ENCODE peak calls at places on chromosomes 7 and 10, in eight cellular contexts. K is colonic mucosa, O is fibroblast of lung, G is Panc1, L is tibial nerve, W is coronary artery, V is PC-3, F is endodermal cell. S is an unnamed sample.

GRCh38 chr10:46002916-46003693 is 27.3 kb downstream of the NCOA4 start:
- DNase-seq in K (no peak), G (no peak), W (no peak), F (no peak), O (peak; percentile 33), L (no peak), V (no peak), S (no peak)

GRCh38 chr7:83594076-83594475 is 54.9 kb downstream of the SEMA3E start:
- DNase-seq in F (no peak), V (no peak), L (no peak), O (no peak), K (no peak), G (no peak), W (no peak), S (no peak)

GRCh38 chr10:79923669-79924068 is 25.2 kb downstream of the SFTPD start:
- DNase-seq in G (no peak), V (no peak), L (no peak), W (no peak), F (no peak), O (no peak), K (no peak), S (no peak)

GRCh38 chr10:34626158-34626557 is 188.9 kb downstream of the PARD3 start:
- DNase-seq in V (no peak), L (no peak), F (no peak), G (no peak), K (no peak), W (no peak), O (no peak), S (no peak)

GRCh38 chr10:27192284-27192683 is 37.1 kb downstream of the MASTL start:
- DNase-seq in F (no peak), W (no peak), V (peak; percentile 82), O (peak; percentile 94), K (no peak), G (peak; percentile 72), L (no peak), S (no peak)

GRCh38 chr10:131011936-131012640 is 299.4 kb downstream of the TCERG1L start:
- DNase-seq in O (no peak), W (no peak), K (no peak), L (no peak), G (no peak), V (no peak), F (no peak), S (no peak)

GRCh38 chr10:44799971-44800370 is 111.2 kb upstream of the TMEM72 start:
- DNase-seq in L (no peak), O (peak; percentile 93), G (no peak), K (no peak), W (no peak), F (no peak), V (no peak), S (no peak)

GRCh38 chr7:78530351-78530750 is 731.8 kb downstream of the PHTF2 start:
- DNase-seq in K (no peak), L (no peak), G (peak; percentile 24), V (peak; percentile 46), W (no peak), F (no peak), O (peak; percentile 70), S (no peak)

GRCh38 chr7:4216016-4216415 is 466.1 kb upstream of the FOXK1 start:
- DNase-seq in L (no peak), W (no peak), V (peak; percentile 26), F (no peak), O (no peak), K (no peak), G (no peak), S (peak; percentile 28)

GRCh38 chr7:19560111-19560883 is 148.5 kb downstream of the POLR1F start:
- DNase-seq in V (peak; percentile 64), G (peak; percentile 22), W (no peak), O (peak; percentile 79), L (no peak), F (no peak), K (no peak), S (no peak)

GRCh38 chr10:115937756-115938032 is 335.3 kb downstream of the GFRA1 start:
- DNase-seq in K (no peak), L (no peak), O (no peak), W (no peak), G (no peak), F (no peak), V (no peak), S (no peak)

GRCh38 chr7:151007469-151007898 is 16.7 kb downstream of the NOS3 start:
- DNase-seq in O (no peak), G (no peak), F (peak; percentile 71), V (no peak), K (no peak), W (no peak), L (no peak), S (peak; percentile 77)

GRCh38 chr10:129695671-129696070 is 228.6 kb downstream of the MGMT start:
- DNase-seq in L (no peak), V (no peak), W (peak; percentile 22), G (no peak), K (no peak), F (peak; percentile 28), O (no peak), S (no peak)

GRCh38 chr10:95531994-95532399 is 29.2 kb downstream of the SORBS1 start:
- DNase-seq in V (no peak), W (no peak), O (no peak), G (no peak), L (no peak), K (no peak), F (no peak), S (no peak)

GRCh38 chr7:12738665-12739064 is 51.2 kb downstream of the ARL4A start:
- DNase-seq in K (no peak), O (no peak), L (no peak), W (no peak), F (no peak), G (no peak), V (peak; percentile 69), S (no peak)

GRCh38 chr7:99098824-99099498 is 44.9 kb downstream of the SMURF1 start:
- DNase-seq in G (no peak), L (no peak), V (peak; percentile 56), O (no peak), W (no peak), F (no peak), K (no peak), S (no peak)

GRCh38 chr7:97842006-97842405 is 30.2 kb downstream of the ASNS start:
- DNase-seq in L (no peak), O (no peak), K (no peak), F (no peak), G (no peak), W (no peak), V (no peak), S (no peak)

GRCh38 chr10:116721048-116721897 is 21.1 kb downstream of the HSPA12A start:
- DNase-seq in L (no peak), V (no peak), K (no peak), F (no peak), G (no peak), W (no peak), O (no peak), S (no peak)

GRCh38 chr10:75097666-75098285 is 13.7 kb upstream of the SAMD8 start:
- DNase-seq in L (no peak), F (peak; percentile 80), V (peak; percentile 58), K (no peak), G (no peak), O (no peak), W (no peak), S (no peak)

GRCh38 chr10:59395984-59396383 is 33.6 kb upstream of the FAM13C start:
- DNase-seq in W (no peak), F (no peak), L (no peak), V (no peak), O (no peak), G (no peak), K (no peak), S (no peak)

DNA sequence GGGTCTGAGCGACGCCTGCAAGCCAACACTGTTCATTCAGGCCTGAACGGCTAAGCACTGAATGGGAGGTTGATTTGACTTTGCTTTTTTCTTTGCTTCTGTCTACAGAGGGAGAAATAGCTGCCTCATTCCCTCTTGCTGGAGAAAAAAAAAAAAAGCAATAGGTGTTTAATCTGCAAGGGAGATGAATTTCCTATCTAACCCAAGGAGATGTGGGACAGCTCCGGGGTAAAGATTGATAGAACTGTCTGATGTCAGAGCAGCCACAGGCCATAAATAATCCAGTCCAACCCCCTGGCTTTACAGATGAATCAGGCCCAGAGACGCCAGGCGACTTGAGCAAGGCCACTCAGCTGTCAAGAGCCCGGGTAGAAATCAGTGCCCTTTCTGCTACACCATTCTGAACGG is 168.0 kb downstream of the ARHGAP12 start:
- DNase-seq in L (no peak), K (no peak), W (no peak), F (no peak), V (no peak), G (no peak), O (peak; percentile 56), S (no peak)
- H3K27ac ChIP-seq in L (peak overlapping the region; percentile 73), K (peak overlapping the region; percentile 74), W (peak overlapping the region; percentile 99), F (peak overlapping the region; percentile 92), V (no peak overlapping the region), G (peak overlapping the region; percentile 90), O (peak overlapping the region; percentile 73), S (peak overlapping the region; percentile 89)

DNA sequence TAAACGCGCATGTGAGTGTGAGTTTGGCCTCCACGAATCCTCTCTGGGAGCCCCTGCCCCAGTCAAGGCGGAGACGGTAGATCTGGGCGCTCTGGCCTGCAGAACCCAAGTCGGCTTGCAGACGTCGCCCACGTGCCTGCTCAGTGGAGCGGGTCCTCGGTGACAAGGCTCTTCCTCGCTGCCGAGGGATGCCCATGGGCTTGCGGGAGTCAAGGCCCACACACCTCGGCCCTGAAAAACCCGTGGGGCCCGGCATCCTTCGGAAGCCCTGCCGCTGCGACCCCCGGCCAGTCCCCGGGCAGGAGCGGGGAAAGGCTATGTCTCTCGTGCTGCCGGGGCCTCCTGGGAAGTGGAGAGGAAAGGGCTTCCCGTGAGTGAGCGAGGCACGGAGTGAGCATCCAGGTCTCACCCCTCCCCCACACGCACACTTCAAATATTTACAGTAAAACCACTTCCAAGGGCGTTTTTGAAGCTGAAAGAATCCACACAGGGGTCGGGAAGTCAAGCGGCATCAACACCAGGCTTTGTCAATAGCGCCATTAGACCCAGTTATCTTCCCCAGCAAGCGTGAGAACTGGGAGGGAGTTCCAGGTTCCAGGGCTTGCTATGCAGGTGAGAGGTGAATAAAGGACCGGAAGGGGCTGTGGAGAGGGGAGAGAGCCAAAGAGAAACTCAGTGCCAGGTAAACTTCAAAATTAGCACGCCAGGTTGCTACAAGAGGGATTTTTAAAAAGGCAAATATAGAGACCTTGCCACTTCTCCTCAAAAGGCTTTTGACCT is 1.1 kb upstream of the MNX1 start:
- DNase-seq in F (peak; percentile 88), G (no peak), L (no peak), V (peak; percentile 12), W (no peak), K (peak; percentile 40), O (no peak), S (no peak)
- H3K4me3 ChIP-seq in F (peak overlapping the region; percentile 80), G (peak overlapping the region; percentile 62), L (no peak overlapping the region), V (peak overlapping the region; percentile 72), W (no peak overlapping the region), K (peak overlapping the region; percentile 73), O (no peak overlapping the region), S (no peak overlapping the region)

GRCh38 chr7:157176771-157177170 is 38.0 kb downstream of the UBE3C start:
- DNase-seq in W (no peak), L (no peak), F (no peak), V (peak; percentile 10), K (no peak), O (peak; percentile 44), G (no peak), S (no peak)
- TF ChIP-seq CTCF in W (no peak), L (no peak), F (no peak), V (no peak), K (no peak), O (no peak), G (no peak), S (no peak)

DNA sequence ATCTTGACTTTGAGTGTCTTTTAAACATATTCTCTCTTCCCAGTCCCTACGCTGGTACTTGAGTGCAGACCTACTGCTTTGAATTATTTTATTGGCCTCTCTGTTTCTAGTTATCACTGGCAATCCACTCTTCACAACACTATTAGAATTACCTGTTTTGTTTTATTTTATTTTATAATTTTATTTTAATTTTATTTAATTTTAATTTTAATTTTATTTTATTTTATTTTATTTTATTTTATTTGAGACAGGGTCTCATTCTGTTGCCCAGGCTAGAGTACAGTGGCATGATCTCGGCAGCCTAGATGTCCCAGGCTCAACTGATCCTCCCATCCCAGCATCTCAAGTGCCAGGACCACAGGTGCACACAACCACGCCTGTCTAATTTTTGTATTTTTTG is 6.8 kb downstream of the STK17A start:
- DNase-seq in K (no peak), V (no peak), W (no peak), F (no peak), G (no peak), L (no peak), O (no peak), S (no peak)
- H3K27ac ChIP-seq in K (peak overlapping the region; percentile 48), V (no peak overlapping the region), W (no peak overlapping the region), F (no peak overlapping the region), G (no peak overlapping the region), L (no peak overlapping the region), O (no peak overlapping the region), S (no peak overlapping the region)

S was measured in kidney.